ENCODE peak calls at places on chromosomes 13 and 19, in ten cellular contexts. T, H, O, F, U, G, M, Y, N and B are unnamed samples. For H3K27me3, the result is how much of the 10 kb centered on the place peaks cover.

GRCh38 chr19:48713864-48714755 is 5.4 kb downstream of the MAMSTR start:
- DNase-seq in T (peak), H (peak), O (peak), F (peak), U (peak), G (peak), M (peak), Y (peak), N (peak), B (peak)

GRCh38 chr13:76425930-76426329 is 460.3 kb downstream of the KCTD12 start:
- DNase-seq in T (no peak), H (no peak), O (no peak), F (no peak), U (no peak), G (no peak), M (no peak), Y (no peak), N (no peak), B (no peak)

GRCh38 chr13:33761744-33762143 is 56.2 kb upstream of the RFC3 start:
- DNase-seq in T (peak), H (no peak), O (peak), F (no peak), U (no peak), G (no peak), M (no peak), Y (peak), N (peak), B (no peak)

GRCh38 chr19:53982611-53983010 is 8.8 kb upstream of the CACNG6 start:
- DNase-seq in T (no peak), H (peak), O (no peak), F (no peak), U (no peak), G (peak), M (no peak), Y (peak), N (peak), B (no peak)

GRCh38 chr19:658916-659839 is 3.8 kb downstream of the RNF126 start:
- DNase-seq in T (no peak), H (no peak), O (no peak), F (peak), U (peak), G (peak), M (no peak), Y (no peak), N (no peak), B (no peak)

GRCh38 chr13:23651887-23652286 is 81.7 kb downstream of the TNFRSF19 start:
- DNase-seq in T (no peak), H (no peak), O (no peak), F (no peak), U (no peak), G (no peak), M (no peak), Y (no peak), N (no peak), B (no peak)

GRCh38 chr19:1608414-1609391 is 3.4 kb upstream of the UQCR11 start:
- DNase-seq in T (no peak), H (no peak), O (no peak), F (peak), U (peak), G (no peak), M (no peak), Y (no peak), N (no peak), B (no peak)

GRCh38 chr13:93146584-93147292 is 79.9 kb upstream of the GPC6 start:
- DNase-seq in T (no peak), H (no peak), O (no peak), F (no peak), U (no peak), G (no peak), M (no peak), Y (no peak), N (no peak), B (no peak)

GRCh38 chr13:64912141-64912540 is 2318.0 kb downstream of the PCDH9 start:
- DNase-seq in T (no peak), H (no peak), O (no peak), F (no peak), U (no peak), G (no peak), M (no peak), Y (no peak), N (no peak), B (no peak)

GRCh38 chr19:29548483-29549085 is 22.8 kb downstream of the VSTM2B start:
- DNase-seq in T (no peak), H (no peak), O (no peak), F (no peak), U (no peak), G (no peak), M (peak), Y (no peak), N (peak), B (no peak)

GRCh38 chr13:50080158-50080855 is 65.1 kb downstream of the KCNRG start:
- DNase-seq in T (no peak), H (peak), O (peak), F (peak), U (peak), G (no peak), M (peak), Y (peak), N (no peak), B (no peak)

GRCh38 chr13:33258437-33259193 is 26.9 kb downstream of the STARD13 start:
- DNase-seq in T (no peak), H (peak), O (no peak), F (no peak), U (no peak), G (no peak), M (no peak), Y (no peak), N (no peak), B (no peak)

GRCh38 chr13:47794963-47795362 is 206.1 kb downstream of the SUCLA2 start:
- DNase-seq in T (no peak), H (no peak), O (peak), F (no peak), U (no peak), G (no peak), M (no peak), Y (no peak), N (no peak), B (no peak)

GRCh38 chr13:49246850-49247721 is 639 bp upstream of the CDADC1 start:
- DNase-seq in T (no peak), H (no peak), O (peak), F (no peak), U (no peak), G (no peak), M (no peak), Y (no peak), N (no peak), B (no peak)

GRCh38 chr13:44810067-44810840 is 179.0 kb downstream of the NUFIP1 start:
- DNase-seq in T (no peak), H (peak), O (no peak), F (no peak), U (no peak), G (no peak), M (no peak), Y (no peak), N (no peak), B (no peak)

GRCh38 chr13:107562222-107562621 is 653.1 kb downstream of the LIG4 start:
- DNase-seq in T (no peak), H (no peak), O (no peak), F (no peak), U (no peak), G (no peak), M (no peak), Y (no peak), N (no peak), B (no peak)

GRCh38 chr13:30487075-30487470 is 21.3 kb upstream of the HMGB1 start:
- DNase-seq in T (no peak), H (no peak), O (no peak), F (no peak), U (no peak), G (no peak), M (no peak), Y (no peak), N (no peak), B (no peak)

GRCh38 chr19:10260141-10260584 is 8.1 kb downstream of the MRPL4 start:
- DNase-seq in T (no peak), H (no peak), O (peak), F (no peak), U (no peak), G (peak), M (no peak), Y (no peak), N (no peak), B (no peak)

GRCh38 chr13:43301341-43301969 is 278.1 kb downstream of the DNAJC15 start:
- DNase-seq in T (no peak), H (no peak), O (no peak), F (no peak), U (no peak), G (no peak), M (no peak), Y (no peak), N (no peak), B (no peak)

GRCh38 chr19:3048190-3048533 is 14.1 kb downstream of the TLE5 start:
- DNase-seq in T (no peak), H (no peak), O (no peak), F (no peak), U (no peak), G (no peak), M (no peak), Y (no peak), N (no peak), B (no peak)

GRCh38 chr13:92535222-92536006 is 691.2 kb upstream of the GPC6 start:
- DNase-seq in T (no peak), H (no peak), O (no peak), F (no peak), U (no peak), G (no peak), M (no peak), Y (no peak), N (no peak), B (no peak)

GRCh38 chr13:93942016-93942415 is 537.5 kb downstream of the DCT start:
- DNase-seq in T (no peak), H (no peak), O (no peak), F (no peak), U (no peak), G (no peak), M (no peak), Y (no peak), N (no peak), B (no peak)

GRCh38 chr19:23273022-23273593 is 22.9 kb upstream of the ZNF724 start:
- DNase-seq in T (no peak), H (no peak), O (no peak), F (no peak), U (no peak), G (no peak), M (no peak), Y (peak), N (no peak), B (no peak)

GRCh38 chr19:10998045-10998533 is 37.3 kb downstream of the SMARCA4 start:
- DNase-seq in T (no peak), H (no peak), O (peak), F (no peak), U (no peak), G (no peak), M (no peak), Y (no peak), N (no peak), B (no peak)

GRCh38 chr19:48390188-48391099 is 907 bp downstream of the KDELR1 start:
- DNase-seq in T (no peak), H (peak), O (peak), F (peak), U (peak), G (peak), M (peak), Y (peak), N (peak), B (no peak)

GRCh38 chr13:27960362-27961226 is 8.5 kb downstream of the CDX2 start:
- DNase-seq in T (no peak), H (no peak), O (peak), F (no peak), U (no peak), G (peak), M (no peak), Y (peak), N (peak), B (no peak)

GRCh38 chr19:22735911-22736645 is 47.9 kb downstream of the ZNF99 start:
- DNase-seq in T (peak), H (peak), O (no peak), F (no peak), U (no peak), G (no peak), M (no peak), Y (no peak), N (no peak), B (no peak)

GRCh38 chr19:1171755-1172352 is 2.2 kb downstream of the SBNO2 start:
- DNase-seq in T (no peak), H (no peak), O (no peak), F (no peak), U (peak), G (no peak), M (no peak), Y (peak), N (no peak), B (no peak)

GRCh38 chr13:42876810-42877550 is 95.6 kb downstream of the FAM216B start:
- DNase-seq in T (no peak), H (no peak), O (no peak), F (no peak), U (no peak), G (no peak), M (no peak), Y (no peak), N (no peak), B (no peak)

GRCh38 chr19:52274191-52274590 is 4.8 kb downstream of the ZNF766 start:
- DNase-seq in T (no peak), H (no peak), O (no peak), F (no peak), U (no peak), G (no peak), M (no peak), Y (no peak), N (no peak), B (no peak)

GRCh38 chr19:46491975-46492682 is 3.5 kb downstream of the PNMA8B start:
- DNase-seq in T (no peak), H (no peak), O (no peak), F (no peak), U (no peak), G (no peak), M (no peak), Y (no peak), N (no peak), B (no peak)
- H3K27me3 ChIP-seq in T (half or more), H (under half), O (half or more), F (half or more), U (half or more), G (under half), M (under half), Y (half or more), N (under half), B (under half)

DNA sequence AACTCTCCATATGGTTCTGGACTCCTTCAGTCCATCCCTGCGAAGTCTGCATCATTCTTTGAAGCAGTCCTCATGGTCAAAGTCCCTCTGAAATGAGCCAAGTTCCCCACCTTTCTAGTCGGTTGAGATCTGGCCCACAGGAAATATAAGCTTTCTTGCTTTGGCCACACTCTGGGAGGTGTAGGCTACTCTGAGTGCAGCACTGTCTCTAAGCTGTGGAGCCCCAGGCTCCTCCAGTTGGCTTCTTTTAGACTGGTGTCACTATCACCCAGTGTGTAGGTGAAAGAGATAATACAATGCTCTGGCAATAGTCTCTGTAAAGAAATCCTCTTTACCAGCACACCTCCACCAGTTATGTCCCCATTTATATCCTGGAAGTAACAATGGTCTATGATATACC is 486.5 kb upstream of the KLF12 start:
- DNase-seq in T (no peak), H (no peak), O (no peak), F (no peak), U (no peak), G (no peak), M (no peak), Y (no peak), N (no peak), B (no peak)
- H3K27ac ChIP-seq in T (no peak), H (no peak), O (no peak), F (no peak), U (no peak), G (no peak), M (no peak), Y (no peak), N (no peak), B (no peak)

GRCh38 chr13:98459171-98459681 is 117.7 kb downstream of the STK24 start:
- DNase-seq in T (no peak), H (no peak), O (no peak), F (no peak), U (no peak), G (no peak), M (no peak), Y (no peak), N (no peak), B (no peak)
- H3K27me3 ChIP-seq in T (under half), H (under half), O (under half), F (under half), U (under half), G (under half), M (under half), Y (under half), N (under half), B (under half)

GRCh38 chr13:84553252-84553651 is 671.0 kb upstream of the SLITRK1 start:
- DNase-seq in T (no peak), H (no peak), O (no peak), F (no peak), U (no peak), G (no peak), M (no peak), Y (no peak), N (no peak), B (no peak)
- H3K27ac ChIP-seq in T (no peak), H (no peak), O (no peak), F (no peak), U (no peak), G (no peak), M (no peak), Y (no peak), N (no peak), B (no peak)

GRCh38 chr19:16477311-16477710 is 5.5 kb upstream of the EPS15L1 start:
- DNase-seq in T (no peak), H (no peak), O (no peak), F (no peak), U (no peak), G (no peak), M (no peak), Y (no peak), N (no peak), B (no peak)

GRCh38 chr19:16482745-16483144 is 11.0 kb upstream of the EPS15L1 start:
- DNase-seq in T (no peak), H (no peak), O (no peak), F (no peak), U (no peak), G (no peak), M (no peak), Y (no peak), N (no peak), B (no peak)
- H3K27me3 ChIP-seq in T (under half), H (under half), O (under half), F (under half), U (under half), G (under half), M (under half), Y (under half), N (under half), B (under half)

DNA sequence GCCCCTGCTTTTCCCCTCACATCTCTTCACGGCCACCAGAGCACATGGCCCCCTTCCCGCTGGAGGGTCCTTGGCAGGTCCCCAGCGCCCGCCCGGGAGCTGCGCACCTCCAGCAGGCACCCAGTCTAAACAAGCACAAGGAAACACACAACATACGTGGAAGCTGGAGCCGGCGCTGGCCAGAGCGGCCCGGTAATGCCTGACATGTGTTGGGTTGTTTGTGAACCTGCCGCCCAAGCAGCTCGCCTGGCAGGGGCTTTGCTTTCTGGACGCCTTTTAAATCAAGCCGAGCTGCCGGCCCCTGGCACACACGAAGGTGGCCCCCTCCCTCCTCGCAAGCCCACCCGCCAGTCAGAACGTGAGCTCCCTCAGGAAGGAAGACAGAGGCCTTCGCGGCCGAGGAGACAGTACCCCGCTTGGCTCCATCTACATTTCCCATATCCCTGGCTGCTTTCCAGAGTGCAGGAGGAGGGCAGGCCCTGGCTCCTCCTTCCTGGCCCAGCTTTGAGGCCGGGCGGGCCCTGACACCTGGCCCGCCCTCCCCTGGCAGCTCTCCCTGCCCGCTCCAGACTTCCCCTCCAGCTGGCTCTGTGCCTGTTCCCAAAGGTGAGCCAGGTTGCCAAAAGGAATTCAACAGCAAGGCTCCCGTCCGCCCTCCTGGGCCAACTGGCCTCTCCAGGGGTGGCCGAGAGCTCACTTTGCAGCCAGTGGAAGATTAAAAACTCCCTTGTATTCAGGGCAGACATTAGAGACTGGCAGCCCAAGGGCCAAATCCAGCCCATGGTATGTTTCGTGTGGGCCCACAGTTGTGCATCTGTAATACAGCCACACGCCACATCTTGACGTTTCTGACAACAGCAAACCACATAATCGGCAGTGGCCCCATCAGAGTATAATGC is 28.7 kb downstream of the COMP start:
- DNase-seq in T (no peak), H (peak), O (no peak), F (no peak), U (no peak), G (peak), M (peak), Y (no peak), N (no peak), B (no peak)
- H3K27ac ChIP-seq in T (peak), H (peak), O (no peak), F (no peak), U (no peak), G (peak), M (peak), Y (no peak), N (no peak), B (no peak)

GRCh38 chr13:21670883-21671792 is at the start of gene FGF9:
- DNase-seq in T (no peak), H (peak), O (peak), F (peak), U (peak), G (peak), M (peak), Y (peak), N (peak), B (no peak)
- H3K27me3 ChIP-seq in T (half or more), H (under half), O (under half), F (under half), U (under half), G (under half), M (under half), Y (half or more), N (half or more), B (under half)

GRCh38 chr19:7925171-7925837 is 631 bp downstream of the CTXN1 start:
- DNase-seq in T (no peak), H (peak), O (peak), F (peak), U (peak), G (peak), M (peak), Y (peak), N (peak), B (no peak)
- H3K27ac ChIP-seq in T (peak), H (peak), O (peak), F (no peak), U (no peak), G (peak), M (peak), Y (no peak), N (no peak), B (no peak)